ENCODE peak calls at places on chromosomes 11 and 22, in nine cellular contexts. U, P, L, Y, T, E, X, J and Q are unnamed samples.

GRCh38 chr11:116893906-116894305 is 56.5 kb upstream of the APOA1 start:
- DNase-seq in U (no peak), E (no peak), L (no peak), T (no peak), Y (no peak), P (no peak), X (no peak), J (no peak), Q (no peak)

GRCh38 chr11:14423633-14424032 is 64.7 kb upstream of the RRAS2 start:
- DNase-seq in J (no peak), X (no peak), L (no peak), P (no peak), T (no peak), U (no peak), E (no peak), Y (peak; percentile 51), Q (no peak)

GRCh38 chr11:104206936-104207335 is 43.0 kb upstream of the PDGFD start:
- DNase-seq in P (no peak), Y (no peak), U (no peak), E (no peak), J (no peak), X (no peak), L (no peak), T (no peak), Q (no peak)

GRCh38 chr22:21760640-21761039 is 25.0 kb upstream of the YPEL1 start:
- DNase-seq in P (no peak), Y (peak; percentile 65), U (no peak), L (no peak), J (no peak), T (no peak), E (no peak), X (no peak), Q (no peak)

GRCh38 chr11:1397146-1397861 is 7.6 kb downstream of the BRSK2 start:
- DNase-seq in L (no peak), Y (no peak), J (no peak), E (no peak), P (no peak), X (no peak), T (no peak), U (no peak), Q (no peak)

GRCh38 chr22:27617214-27617881 is 184.2 kb downstream of the MN1 start:
- DNase-seq in L (no peak), T (no peak), P (no peak), U (no peak), E (no peak), X (no peak), J (no peak), Y (no peak), Q (no peak)

GRCh38 chr11:110110854-110111253 is 17.7 kb downstream of the ZC3H12C start:
- DNase-seq in T (no peak), P (no peak), X (no peak), J (no peak), Y (no peak), U (no peak), L (no peak), E (no peak), Q (no peak)

GRCh38 chr11:44960200-44960845 is 9.6 kb upstream of the TP53I11 start:
- DNase-seq in X (no peak), T (no peak), E (no peak), P (no peak), J (no peak), U (no peak), L (no peak), Y (no peak), Q (no peak)

GRCh38 chr11:35605691-35606090 is 12.6 kb upstream of the FJX1 start:
- DNase-seq in L (no peak), P (no peak), J (no peak), X (no peak), U (no peak), T (no peak), Y (no peak), E (no peak), Q (no peak)

GRCh38 chr11:127651175-127651887 is 650.8 kb upstream of the KIRREL3 start:
- DNase-seq in X (no peak), P (no peak), J (no peak), T (no peak), E (no peak), U (no peak), L (no peak), Y (peak; percentile 65), Q (no peak)

GRCh38 chr11:96264364-96264763 is 78.6 kb downstream of the MAML2 start:
- DNase-seq in J (no peak), L (no peak), P (no peak), X (no peak), T (no peak), E (no peak), U (no peak), Y (no peak), Q (no peak)

GRCh38 chr22:25484498-25484897 is 80.0 kb upstream of the GRK3 start:
- DNase-seq in J (no peak), P (no peak), X (no peak), L (no peak), Y (no peak), T (no peak), U (no peak), E (no peak), Q (no peak)

GRCh38 chr11:128904872-128905344 is 13.8 kb downstream of the KCNJ5 start:
- DNase-seq in J (no peak), Y (peak; percentile 51), P (no peak), T (peak; percentile 44), L (no peak), U (no peak), X (no peak), E (peak; percentile 55), Q (no peak)

GRCh38 chr22:44351685-44352377 is 39.1 kb upstream of the SHISAL1 start:
- DNase-seq in E (no peak), J (peak; percentile 85), U (no peak), P (no peak), L (peak; percentile 48), Y (peak; percentile 91), T (no peak), X (peak; percentile 18), Q (no peak)

GRCh38 chr11:119180729-119181676 is 4.3 kb upstream of the NHERF4 start:
- DNase-seq in X (no peak), P (no peak), U (no peak), J (no peak), T (no peak), E (no peak), L (no peak), Y (no peak), Q (no peak)

GRCh38 chr11:45166604-45166897 is 20.1 kb downstream of the PRDM11 start:
- DNase-seq in P (no peak), E (no peak), U (no peak), J (no peak), X (no peak), L (no peak), Y (no peak), T (no peak), Q (no peak)

GRCh38 chr22:36104988-36105387 is 55.6 kb downstream of the APOL3 start:
- DNase-seq in P (no peak), T (no peak), X (no peak), L (no peak), E (no peak), Y (peak; percentile 37), U (no peak), J (peak; percentile 3), Q (no peak)

GRCh38 chr11:44467413-44467812 is 98.0 kb upstream of the CD82 start:
- DNase-seq in U (no peak), J (no peak), P (no peak), E (no peak), T (no peak), X (no peak), Y (no peak), L (no peak), Q (no peak)

GRCh38 chr22:28582806-28583205 is 96.8 kb downstream of the TTC28 start:
- DNase-seq in E (no peak), U (no peak), L (no peak), X (no peak), J (no peak), T (no peak), P (no peak), Y (peak; percentile 21), Q (no peak)

GRCh38 chr22:37187552-37187890 is 526 bp downstream of the C1QTNF6 start:
- DNase-seq in P (no peak), E (peak; percentile 73), J (peak; percentile 47), L (no peak), X (no peak), T (no peak), U (no peak), Y (peak; percentile 82), Q (no peak)

GRCh38 chr22:23752750-23753149 is 1.5 kb downstream of the VPREB3 start:
- DNase-seq in U (no peak), Y (no peak), X (no peak), E (no peak), J (no peak), L (no peak), P (no peak), T (no peak), Q (peak; percentile 66)

GRCh38 chr11:66547662-66548009 is 933 bp downstream of the ACTN3 start:
- DNase-seq in P (no peak), E (no peak), J (no peak), U (no peak), L (no peak), T (no peak), X (no peak), Y (no peak), Q (no peak)

GRCh38 chr22:41447435-41448188 is 1.0 kb upstream of the TOB2 start:
- DNase-seq in U (peak; percentile 26), J (peak; percentile 65), E (peak; percentile 74), P (peak; percentile 34), L (peak; percentile 74), Y (peak; percentile 78), X (peak; percentile 43), T (no peak), Q (peak; percentile 56)

GRCh38 chr11:64850979-64851567 is 6.6 kb upstream of the CDC42BPG start:
- DNase-seq in J (no peak), L (peak; percentile 80), P (no peak), U (no peak), T (peak; percentile 71), X (no peak), Y (peak; percentile 30), E (no peak), Q (peak; percentile 89)

GRCh38 chr11:39327302-39327701 is 2132.2 kb downstream of the LRRC4C start:
- DNase-seq in X (no peak), L (no peak), T (no peak), J (no peak), U (no peak), P (no peak), Y (no peak), E (no peak), Q (no peak)

GRCh38 chr22:30830907-30831306 is 136.2 kb downstream of the OSBP2 start:
- DNase-seq in X (no peak), L (no peak), Y (peak; percentile 80), P (no peak), T (no peak), U (no peak), J (peak; percentile 92), E (peak; percentile 67), Q (peak; percentile 49)

GRCh38 chr22:46735747-46736608 is 2.1 kb downstream of the CERK start:
- DNase-seq in L (no peak), Y (no peak), X (no peak), U (no peak), E (no peak), T (no peak), P (no peak), J (no peak), Q (no peak)

GRCh38 chr11:73396251-73396930 is 20.2 kb downstream of the RELT start:
- DNase-seq in E (no peak), Y (no peak), U (no peak), J (no peak), L (no peak), P (no peak), T (no peak), X (no peak), Q (no peak)

GRCh38 chr11:76783294-76783900 is at the start of gene TSKU:
- DNase-seq in P (no peak), T (no peak), E (peak; percentile 55), L (no peak), U (no peak), J (no peak), Y (no peak), X (no peak), Q (no peak)

GRCh38 chr11:65654375-65655349 is 8.1 kb downstream of the RELA start:
- DNase-seq in X (no peak), E (no peak), Y (no peak), P (no peak), T (no peak), J (no peak), L (no peak), U (no peak), Q (peak; percentile 42)

GRCh38 chr22:47784367-47784983 is 1022.0 kb downstream of the TBC1D22A start:
- DNase-seq in X (no peak), U (no peak), P (no peak), T (no peak), J (no peak), E (no peak), L (no peak), Y (no peak), Q (no peak)